ENCODE peak calls at places on chromosomes 7 and 10, in four cellular contexts. H is K562, Y is HCT116, D is HepG2. O is an unnamed sample.
A peak's percentile ranks its signal among the peaks of the same experiment; 100 is the strongest.

GRCh38 chr7:128265156-128265905 is 24.3 kb downstream of the LEP start:
- DNase-seq in H (no peak), Y (no peak), D (no peak), O (no peak)

GRCh38 chr10:80522756-80523363 is 14.8 kb upstream of the SH2D4B start:
- DNase-seq in H (no peak), Y (no peak), D (no peak), O (no peak)

GRCh38 chr10:15419279-15419874 is 48.3 kb upstream of the FAM171A1 start:
- DNase-seq in H (peak; percentile 50), Y (peak; percentile 48), D (peak; percentile 29), O (no peak)

GRCh38 chr10:79137826-79138225 is 69.1 kb downstream of the ZMIZ1 start:
- DNase-seq in H (no peak), Y (no peak), D (no peak), O (no peak)

GRCh38 chr10:113062977-113063967 is 113.2 kb downstream of the TCF7L2 start:
- DNase-seq in H (peak; percentile 65), Y (no peak), D (no peak), O (no peak)

GRCh38 chr7:42621543-42622219 is 290.2 kb downstream of the C7orf25 start:
- DNase-seq in H (no peak), Y (no peak), D (no peak), O (no peak)

GRCh38 chr10:104100795-104101194 is 15.1 kb upstream of the COL17A1 start:
- DNase-seq in H (no peak), Y (no peak), D (no peak), O (no peak)

GRCh38 chr7:40008218-40008815 is 58.3 kb downstream of the CDK13 start:
- DNase-seq in H (no peak), Y (no peak), D (no peak), O (no peak)

GRCh38 chr10:62099299-62099698 is 169.3 kb downstream of the RTKN2 start:
- DNase-seq in H (no peak), Y (no peak), D (no peak), O (no peak)

GRCh38 chr10:18737236-18737635 is 78.0 kb downstream of the ARL5B start:
- DNase-seq in H (no peak), Y (no peak), D (no peak), O (no peak)

GRCh38 chr7:92987543-92987942 is 130.2 kb downstream of the SAMD9 start:
- DNase-seq in H (no peak), Y (no peak), D (no peak), O (no peak)

GRCh38 chr10:14782691-14783363 is 8.1 kb upstream of the FAM107B start:
- DNase-seq in H (no peak), Y (peak; percentile 61), D (peak; percentile 56), O (no peak)

GRCh38 chr7:135620980-135621850 is 41.1 kb upstream of the STMP1 start:
- DNase-seq in H (peak; percentile 39), Y (peak; percentile 73), D (peak; percentile 74), O (no peak)

DNA sequence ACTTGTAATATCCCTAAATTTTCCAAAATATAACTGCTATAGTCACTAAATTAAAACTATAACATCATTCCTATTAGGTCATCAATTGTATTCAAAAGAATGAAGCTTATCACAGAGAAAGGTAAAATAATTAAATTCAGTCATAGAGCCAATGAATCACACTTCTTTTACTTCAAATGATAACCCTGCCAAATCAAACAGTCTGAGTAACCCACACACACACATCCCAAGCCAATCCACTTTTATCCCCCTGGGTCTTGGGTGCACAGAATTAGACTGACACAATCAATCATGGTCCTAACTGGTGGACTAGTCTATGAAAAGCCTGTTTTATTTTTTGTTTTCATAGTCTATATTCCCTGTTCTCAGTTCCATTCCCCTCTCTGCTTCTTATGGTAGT is 25.6 kb downstream of the CTNNA3 start:
- DNase-seq in H (no peak), Y (no peak), D (no peak), O (no peak)
- TF ChIP-seq FOSL1 in H (no peak), Y (no peak), D (no peak), O (no peak)

DNA sequence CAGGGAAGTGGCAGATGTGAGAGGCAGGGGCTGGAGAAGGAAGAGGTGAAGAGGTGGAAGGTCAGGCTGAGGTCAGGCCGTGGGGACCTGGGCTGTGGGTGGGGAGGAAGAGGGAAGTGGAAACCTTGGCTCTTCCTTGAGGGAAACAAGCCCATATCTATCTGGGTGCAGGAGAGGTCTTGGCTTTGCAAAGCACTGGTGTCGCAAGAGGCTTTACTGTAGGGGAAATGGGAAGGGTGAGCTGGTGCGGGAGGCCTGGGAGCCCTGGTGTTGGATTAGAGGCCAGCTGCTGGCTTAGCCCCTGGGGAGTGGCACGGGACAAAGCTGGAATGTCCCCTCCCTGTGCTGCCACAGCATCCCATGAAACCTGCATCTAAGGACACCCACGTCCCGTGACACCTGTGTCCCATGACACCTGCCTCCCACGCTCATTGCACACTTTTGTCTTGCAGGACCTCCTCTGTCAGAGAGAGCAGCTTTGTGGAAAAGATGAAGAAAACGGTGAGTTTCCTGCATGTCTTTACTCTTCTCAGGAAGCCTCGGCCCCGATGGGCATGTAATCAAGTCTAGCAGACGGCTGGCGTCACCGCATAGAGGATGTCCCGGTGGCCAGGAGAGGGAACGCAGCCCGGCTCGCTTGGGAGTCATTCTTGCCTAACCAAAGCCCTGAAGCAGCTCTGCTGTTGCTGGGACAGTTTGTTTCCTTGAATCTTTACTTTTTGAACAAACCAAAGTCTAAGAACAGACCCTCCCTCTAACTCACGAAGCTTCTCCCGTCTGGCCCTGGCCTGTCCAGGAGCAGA is 22.2 kb downstream of the TMEM120A start:
- DNase-seq in H (no peak), Y (no peak), D (no peak), O (no peak)
- TF ChIP-seq FOSL1 in H (no peak), Y (no peak), D (no peak), O (no peak)

GRCh38 chr10:109931153-109931552 is 7.8 kb upstream of the XPNPEP1 start:
- DNase-seq in H (no peak), Y (no peak), D (no peak), O (no peak)
- TF ChIP-seq FOSL1 in H (no peak), Y (no peak), D (no peak), O (no peak)

DNA sequence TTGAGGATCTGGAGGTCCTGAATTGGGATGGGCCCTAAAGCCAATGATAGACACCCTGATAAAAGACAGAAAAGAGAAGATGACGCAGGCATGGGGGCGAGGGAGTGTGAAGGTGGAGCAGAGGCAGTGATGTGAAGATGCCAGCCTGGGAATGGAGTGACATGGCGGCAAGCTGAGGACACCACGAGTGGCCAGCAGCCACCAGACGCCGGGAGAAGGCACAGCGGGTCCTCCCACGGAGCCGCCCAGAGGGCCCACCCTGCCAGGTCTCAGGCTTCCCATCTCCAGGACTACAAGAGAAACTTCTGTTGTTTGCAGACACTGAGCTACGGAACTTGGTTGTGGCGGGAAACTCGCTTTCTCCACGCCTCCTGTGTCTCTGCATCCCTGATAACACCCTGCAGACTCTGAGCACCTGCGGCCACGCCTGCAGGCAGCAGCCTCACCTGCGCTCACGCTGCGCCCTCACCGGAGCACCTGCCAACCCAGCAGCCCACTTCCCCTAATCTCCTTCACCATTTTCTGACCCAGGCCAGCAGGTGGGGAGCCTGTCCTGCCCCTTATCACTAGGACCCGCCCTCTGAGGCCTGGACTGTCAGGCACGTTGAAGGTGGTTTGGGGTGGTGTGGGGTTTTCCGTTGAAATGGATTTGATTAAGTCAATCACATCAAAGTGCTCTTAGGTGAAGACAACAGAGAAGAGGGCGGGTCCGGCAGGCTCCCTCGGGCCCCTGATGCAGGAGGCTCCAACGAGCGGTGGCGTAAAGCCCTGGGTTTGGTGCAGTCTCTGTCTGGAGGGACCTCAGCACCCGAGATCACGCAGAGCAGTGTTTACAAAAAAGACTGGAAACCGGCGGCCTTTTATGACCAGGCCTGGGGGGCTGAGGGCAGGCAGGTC is 45.2 kb downstream of the DPYSL4 start:
- DNase-seq in H (no peak), Y (no peak), D (no peak), O (no peak)
- TF ChIP-seq FOSL1 in H (no peak), Y (no peak), D (no peak), O (no peak)

GRCh38 chr10:124798781-124799180 is 2.8 kb upstream of the ABRAXAS2 start:
- DNase-seq in H (no peak), Y (no peak), D (no peak), O (no peak)

GRCh38 chr10:124798364-124798763 is 3.3 kb upstream of the ABRAXAS2 start:
- DNase-seq in H (no peak), Y (no peak), D (no peak), O (no peak)

GRCh38 chr10:124799196-124799595 is 2.4 kb upstream of the ABRAXAS2 start:
- DNase-seq in H (no peak), Y (no peak), D (no peak), O (no peak)

DNA sequence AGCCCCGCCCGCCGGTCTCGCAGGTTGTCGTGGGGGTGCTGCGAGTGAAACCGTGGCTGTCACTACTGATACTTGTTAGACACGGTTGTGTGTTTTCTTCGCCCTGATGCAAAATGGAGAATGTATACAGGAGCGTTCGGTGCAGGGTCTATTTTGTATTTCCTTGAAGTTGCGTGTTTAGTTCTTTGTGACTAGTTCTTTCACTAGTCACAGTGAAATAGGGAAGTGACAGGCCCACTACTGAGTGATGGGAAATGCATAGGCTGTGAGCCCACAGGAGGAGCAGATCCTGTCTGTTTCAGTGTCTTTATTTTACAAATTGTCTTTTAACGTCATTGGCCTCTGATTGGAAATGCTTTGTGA is 675 bp downstream of the ABRAXAS2 start:
- DNase-seq in H (no peak), Y (no peak), D (no peak), O (no peak)
- TF ChIP-seq FOSL1 in H (no peak), Y (no peak), D (no peak), O (no peak)

DNA sequence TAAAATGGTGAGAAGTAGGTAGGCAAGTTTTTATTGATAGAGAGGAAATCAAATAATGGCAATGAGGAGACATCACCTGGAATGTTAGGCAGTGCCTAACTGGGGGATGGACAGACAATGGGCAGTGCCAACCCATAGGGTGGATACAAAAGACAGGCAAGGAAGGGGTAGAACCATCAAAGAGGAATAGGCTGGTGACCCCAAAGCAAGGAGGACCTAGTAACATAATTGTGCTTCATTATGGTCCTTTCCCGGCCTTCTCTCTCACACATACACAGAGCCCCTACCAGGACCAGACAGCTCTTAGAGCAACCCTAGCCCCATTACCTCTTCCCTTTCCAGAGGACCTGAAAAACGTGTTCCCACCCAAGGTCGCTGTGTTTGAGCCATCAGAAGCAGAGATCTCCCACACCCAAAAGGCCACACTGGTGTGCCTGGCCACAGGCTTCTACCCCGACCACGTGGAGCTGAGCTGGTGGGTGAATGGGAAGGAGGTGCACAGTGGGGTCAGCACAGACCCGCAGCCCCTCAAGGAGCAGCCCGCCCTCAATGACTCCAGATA is 30.0 kb downstream of the PRSS2 start:
- DNase-seq in H (no peak), Y (no peak), D (no peak), O (no peak)
- TF ChIP-seq FOSL1 in H (no peak), Y (no peak), D (no peak), O (no peak)

O was measured in H1.